ENCODE peak calls at places on chromosomes 1 and 21, in four cellular contexts. V is GM12878, X is IMR-90, C is K562. L is an unnamed sample.

GRCh38 chr1:28877132-28877781 is 37.1 kb upstream of the EPB41 start:
- DNase-seq in V (peak), X (peak), C (peak), L (peak)

GRCh38 chr1:228392111-228392936 is 14.3 kb downstream of the TRIM11 start:
- DNase-seq in V (no peak), X (peak), C (peak), L (no peak)

GRCh38 chr1:15525043-15525958 is 1.3 kb upstream of the CASP9 start:
- DNase-seq in V (peak), X (no peak), C (no peak), L (peak)

GRCh38 chr1:56064705-56065104 is 514.7 kb downstream of the PLPP3 start:
- DNase-seq in V (no peak), X (peak), C (no peak), L (peak)

GRCh38 chr1:9867408-9868243 is 42.4 kb downstream of the CTNNBIP1 start:
- DNase-seq in V (peak), X (peak), C (peak), L (peak)

GRCh38 chr1:975896-976683 is 5.8 kb downstream of the PERM1 start:
- DNase-seq in V (no peak), X (peak), C (peak), L (peak)

GRCh38 chr1:234235373-234235772 is 137.9 kb upstream of the COA6 start:
- DNase-seq in V (no peak), X (no peak), C (no peak), L (no peak)

GRCh38 chr1:201363455-201363854 is 14.0 kb downstream of the TNNT2 start:
- DNase-seq in V (no peak), X (no peak), C (no peak), L (no peak)

GRCh38 chr1:217191441-217191840 is 439.4 kb downstream of the GPATCH2 start:
- DNase-seq in V (no peak), X (no peak), C (no peak), L (no peak)

GRCh38 chr1:228958121-228958520 is 222.8 kb downstream of the RHOU start:
- DNase-seq in V (no peak), X (no peak), C (no peak), L (no peak)

GRCh38 chr1:10594481-10595050 is 119.8 kb downstream of the PEX14 start:
- DNase-seq in V (peak), X (no peak), C (no peak), L (no peak)

GRCh38 chr1:68313736-68314594 is 81.6 kb upstream of the WLS start:
- DNase-seq in V (no peak), X (no peak), C (no peak), L (no peak)

DNA sequence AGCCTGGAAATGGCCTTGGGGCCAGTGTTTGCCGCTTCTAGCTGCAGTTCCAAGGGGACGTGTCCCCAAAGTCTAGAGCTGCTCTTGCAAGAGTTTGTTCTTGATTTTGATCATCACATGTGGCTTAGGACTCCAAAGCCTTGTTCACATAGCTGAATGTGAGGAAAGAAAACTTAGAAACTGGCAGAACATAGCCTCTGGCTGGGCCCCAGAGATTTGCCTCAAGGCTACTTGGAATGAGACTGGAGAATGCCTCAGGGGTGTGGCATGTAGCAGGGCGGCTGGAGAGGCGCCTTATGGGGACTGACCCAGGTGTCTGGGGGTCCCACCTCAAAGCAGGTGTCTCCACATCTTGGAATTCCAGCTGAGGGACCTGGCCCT is 2.3 kb downstream of the PDXK start:
- DNase-seq in V (no peak), X (no peak), C (no peak), L (no peak)
- TF ChIP-seq POLR2A in V (no peak), X (no peak), C (no peak), L (no peak)

GRCh38 chr1:212791261-212791675 is 309 bp downstream of the NSL1 start:
- DNase-seq in V (no peak), X (peak), C (peak), L (peak)
- TF ChIP-seq ELK1 in V (no peak), X (no peak), C (no peak), L (no peak)

DNA sequence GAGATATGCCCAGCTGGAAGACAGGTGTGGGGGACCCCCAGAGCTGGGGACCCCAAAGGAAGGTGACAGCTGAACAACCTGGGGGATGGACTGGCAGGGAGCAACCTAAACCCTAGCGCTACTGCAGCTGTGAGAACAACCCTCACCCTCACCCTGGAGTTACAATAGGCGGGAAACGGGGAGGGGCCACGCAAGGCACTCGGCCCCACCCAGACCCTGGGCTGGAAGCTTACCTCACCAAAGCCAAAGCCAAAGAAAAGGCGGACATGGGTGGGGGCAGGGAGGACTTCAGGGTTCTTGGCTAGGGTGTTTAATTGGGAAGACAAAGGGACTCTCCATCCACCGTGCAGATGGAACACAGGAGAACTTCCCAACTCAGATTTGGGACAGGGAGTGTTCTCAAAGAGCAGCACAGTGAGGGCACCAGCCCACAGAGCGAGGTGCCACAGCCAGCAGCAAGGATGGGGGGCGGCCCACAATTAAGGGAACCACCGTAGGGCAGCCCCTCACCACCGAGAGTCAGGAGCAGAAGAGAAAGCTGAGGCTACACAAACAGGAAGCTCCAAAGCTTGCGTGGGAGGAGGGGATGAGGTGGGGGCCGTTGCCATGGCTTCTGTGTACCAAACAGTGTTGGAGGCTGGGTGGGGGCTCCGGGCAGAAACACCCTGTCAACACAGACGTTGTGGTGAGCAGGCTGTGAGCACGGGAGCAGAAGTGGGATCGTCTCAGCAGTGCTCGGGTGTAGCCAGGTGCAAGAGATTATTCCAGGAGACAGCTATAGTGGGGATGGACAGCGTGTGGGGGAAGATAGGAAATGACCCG is 1.9 kb downstream of the TAGLN2 start:
- DNase-seq in V (peak), X (peak), C (peak), L (peak)
- TF ChIP-seq POLR2A in V (peak), X (peak), C (peak), L (peak)

GRCh38 chr1:18651727-18652126 is 21.1 kb downstream of the PAX7 start:
- DNase-seq in V (no peak), X (no peak), C (no peak), L (no peak)
- TF ChIP-seq ELK1 in V (no peak), X (no peak), C (no peak), L (no peak)

GRCh38 chr1:27342778-27343638 is 1.2 kb downstream of the SYTL1 start:
- DNase-seq in V (no peak), X (no peak), C (peak), L (no peak)
- TF ChIP-seq POLR2A in V (peak), X (no peak), C (no peak), L (no peak)

DNA sequence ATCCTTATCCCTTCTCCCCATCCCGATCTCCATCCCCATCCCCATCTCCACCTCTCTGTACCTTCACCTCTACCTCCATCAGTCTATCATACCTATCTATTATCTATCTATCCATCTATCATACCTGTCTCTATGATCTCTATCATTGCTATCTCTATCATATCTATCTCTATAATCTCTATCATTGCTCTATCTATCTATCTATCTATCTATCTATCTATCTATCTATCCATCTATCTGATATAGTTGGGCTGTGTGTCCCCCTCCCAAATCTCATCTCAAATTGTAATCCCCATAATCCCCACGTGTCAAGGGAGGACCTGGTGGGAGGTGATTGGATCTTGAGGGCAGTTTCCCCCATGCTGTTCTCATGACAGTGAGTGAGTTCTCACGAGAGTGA is 97.9 kb upstream of the PAXBP1 start:
- DNase-seq in V (no peak), X (no peak), C (no peak), L (no peak)
- TF ChIP-seq ELK1 in V (no peak), X (no peak), C (no peak), L (no peak)

GRCh38 chr21:46284722-46285121 is 689 bp downstream of the MCM3AP start:
- DNase-seq in V (no peak), X (no peak), C (no peak), L (no peak)

GRCh38 chr21:46286668-46286982 is 483 bp downstream of the YBEY start:
- DNase-seq in V (no peak), X (no peak), C (no peak), L (no peak)

GRCh38 chr21:46287541-46287940 is 1.4 kb downstream of the YBEY start:
- DNase-seq in V (no peak), X (no peak), C (no peak), L (no peak)

GRCh38 chr21:46285206-46285661 is at the start of gene MCM3AP:
- DNase-seq in V (no peak), X (no peak), C (no peak), L (no peak)

DNA sequence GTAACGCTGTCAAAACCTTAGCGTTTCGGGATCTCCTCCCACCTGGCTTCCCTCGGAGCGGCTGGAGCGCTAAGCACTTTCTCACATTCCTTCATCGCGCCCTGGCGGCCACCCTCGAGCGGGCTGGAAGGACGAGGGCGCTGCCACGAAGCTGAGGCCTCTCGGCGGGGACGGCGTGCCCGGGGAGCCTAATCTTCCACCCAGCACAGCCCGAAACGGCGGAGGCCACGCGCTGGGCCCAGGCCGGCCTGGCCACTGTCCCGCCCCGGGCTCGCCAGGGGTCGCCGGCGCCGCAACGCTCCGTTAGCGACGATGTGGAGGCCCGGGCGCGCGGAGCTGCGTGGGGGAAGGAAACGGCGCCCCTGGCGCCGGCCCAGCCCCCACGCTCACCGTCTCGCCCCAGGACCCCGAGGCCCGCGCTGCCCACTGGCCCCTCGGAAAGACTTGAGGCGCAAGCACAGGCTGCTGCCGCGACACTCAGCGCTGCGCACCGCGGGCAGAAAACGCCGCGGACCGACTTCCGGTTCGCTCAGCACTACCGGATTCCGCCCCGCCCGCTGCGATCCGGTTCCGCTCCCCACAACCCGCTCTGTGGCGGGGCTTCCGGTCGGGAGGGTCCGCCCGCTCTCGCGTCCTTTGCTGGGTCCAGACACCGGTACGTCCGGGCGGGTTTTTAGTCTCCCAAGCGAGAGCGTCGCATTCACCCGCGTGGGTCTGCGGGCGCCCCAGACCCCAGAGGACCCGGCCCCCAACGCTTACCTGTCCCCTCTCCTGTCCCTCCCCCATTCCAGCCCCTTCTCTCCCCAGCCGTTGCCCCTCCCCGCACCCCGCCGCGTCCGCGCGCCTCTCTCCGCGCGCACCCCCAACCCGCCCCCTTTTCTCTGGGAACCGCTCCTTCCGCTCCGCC is at the start of gene YBEY:
- DNase-seq in V (peak), X (peak), C (peak), L (peak)
- TF ChIP-seq POLR2A in V (peak), X (peak), C (peak), L (peak)

GRCh38 chr1:114094303-114094663 is 59.4 kb downstream of the SYT6 start:
- DNase-seq in V (no peak), X (peak), C (no peak), L (no peak)
- TF ChIP-seq ELK1 in V (no peak), X (no peak), C (no peak), L (no peak)

GRCh38 chr1:207867136-207868081 is 43.5 kb downstream of the CD34 start:
- DNase-seq in V (no peak), X (no peak), C (no peak), L (no peak)
- TF ChIP-seq POLR2A in V (no peak), X (no peak), C (no peak), L (no peak)

L was measured in A549.